ENCODE peak calls at places on chromosomes 2 and 18, in nine cellular contexts. T, H, N, O, U, K, W, M and S are unnamed samples. For H3K4me1, the result is how much of the 10 kb centered on the place peaks cover.

GRCh38 chr2:200127852-200128251 is 172.5 kb downstream of the MAIP1 start:
- DNase-seq in U (no peak), T (no peak), N (no peak), O (no peak), H (no peak), K (peak), W (no peak), M (no peak), S (no peak)

GRCh38 chr2:236608308-236608564 is 38.6 kb downstream of the ACKR3 start:
- DNase-seq in M (no peak), N (no peak), K (no peak), U (no peak), O (no peak), T (no peak), H (no peak), W (no peak), S (no peak)

GRCh38 chr2:229714080-229714735 is at the start of gene DNER:
- DNase-seq in W (no peak), T (peak), K (no peak), U (no peak), N (peak), H (no peak), M (no peak), O (peak), S (no peak)

GRCh38 chr2:134760385-134760784 is 41.6 kb upstream of the TMEM163 start:
- DNase-seq in M (no peak), O (no peak), N (no peak), K (no peak), T (no peak), H (no peak), W (no peak), U (no peak), S (no peak)

GRCh38 chr2:157269922-157270321 is 12.4 kb downstream of the GALNT5 start:
- DNase-seq in M (no peak), W (no peak), O (no peak), K (no peak), U (no peak), N (no peak), T (no peak), H (no peak), S (no peak)

GRCh38 chr2:118737690-118738089 is 109.8 kb downstream of the EN1 start:
- DNase-seq in W (no peak), K (no peak), O (no peak), N (no peak), H (no peak), T (no peak), U (no peak), M (no peak), S (no peak)

GRCh38 chr2:185695711-185696110 is 42.9 kb upstream of the FSIP2 start:
- DNase-seq in N (no peak), K (no peak), T (no peak), U (no peak), M (no peak), H (no peak), O (no peak), W (no peak), S (no peak)

GRCh38 chr2:225820828-225821227 is 421.3 kb downstream of the NYAP2 start:
- DNase-seq in U (no peak), W (no peak), T (no peak), O (no peak), N (no peak), M (no peak), H (no peak), K (no peak), S (no peak)

GRCh38 chr2:207337234-207338219 is 171.8 kb upstream of the KLF7 start:
- DNase-seq in U (peak), N (no peak), W (no peak), M (no peak), H (no peak), O (no peak), K (peak), T (no peak), S (no peak)

GRCh38 chr2:98569197-98569793 is 39.0 kb downstream of the COA5 start:
- DNase-seq in O (peak), W (peak), N (no peak), M (peak), K (no peak), T (peak), U (peak), H (no peak), S (no peak)

GRCh38 chr2:209596275-209596674 is 172.4 kb downstream of the MAP2 start:
- DNase-seq in M (no peak), O (no peak), N (no peak), K (no peak), T (no peak), U (no peak), W (no peak), H (no peak), S (no peak)

GRCh38 chr2:128439231-128440086 is 120.8 kb upstream of the HS6ST1 start:
- DNase-seq in K (no peak), M (no peak), T (peak), O (no peak), N (no peak), W (peak), H (peak), U (no peak), S (peak)

GRCh38 chr2:25804338-25804737 is 73.9 kb downstream of the ASXL2 start:
- DNase-seq in O (no peak), T (no peak), H (no peak), K (no peak), N (no peak), U (no peak), M (no peak), W (no peak), S (no peak)

GRCh38 chr2:26064846-26065245 is 31.0 kb downstream of the RAB10 start:
- DNase-seq in N (no peak), M (no peak), W (no peak), T (no peak), U (no peak), K (no peak), O (no peak), H (no peak), S (no peak)

GRCh38 chr2:63849381-63850203 is 7.9 kb downstream of the UGP2 start:
- DNase-seq in M (no peak), T (no peak), W (no peak), U (no peak), H (no peak), N (no peak), O (no peak), K (no peak), S (no peak)

GRCh38 chr18:7755753-7756475 is 188.8 kb downstream of the PTPRM start:
- DNase-seq in T (no peak), H (no peak), K (peak), N (no peak), W (no peak), M (no peak), U (no peak), O (no peak), S (no peak)

GRCh38 chr2:161228511-161229240 is 68.4 kb downstream of the TANK start:
- DNase-seq in W (no peak), K (peak), T (no peak), U (no peak), O (no peak), M (no peak), H (no peak), N (no peak), S (no peak)
- H3K27ac ChIP-seq in W (no peak), K (no peak), T (no peak), U (no peak), O (no peak), M (no peak), H (no peak), N (no peak), S (no peak)

GRCh38 chr2:46305767-46306166 is 8.6 kb downstream of the EPAS1 start:
- DNase-seq in N (no peak), W (no peak), T (no peak), M (no peak), U (no peak), O (no peak), K (no peak), H (no peak), S (no peak)
- H3K4me1 ChIP-seq in N (under half), W (under half), T (half or more), M (under half), U (half or more), O (half or more), K (under half), H (under half), S (half or more)

GRCh38 chr2:29114841-29115609 is at the start of gene CLIP4:
- DNase-seq in N (peak), U (no peak), T (peak), M (peak), O (peak), H (peak), W (peak), K (peak), S (peak)
- TF ChIP-seq POLR2A in N (peak), U (no peak), T (peak), M (peak), O (peak), H (no peak), W (peak), K (peak), S (peak)

GRCh38 chr2:12448846-12449480 is 267.8 kb upstream of the TRIB2 start:
- DNase-seq in W (no peak), O (no peak), H (no peak), N (no peak), M (no peak), U (no peak), K (peak), T (no peak), S (no peak)
- H3K27ac ChIP-seq in W (no peak), O (no peak), H (peak), N (no peak), M (no peak), U (no peak), K (no peak), T (no peak), S (no peak)

DNA sequence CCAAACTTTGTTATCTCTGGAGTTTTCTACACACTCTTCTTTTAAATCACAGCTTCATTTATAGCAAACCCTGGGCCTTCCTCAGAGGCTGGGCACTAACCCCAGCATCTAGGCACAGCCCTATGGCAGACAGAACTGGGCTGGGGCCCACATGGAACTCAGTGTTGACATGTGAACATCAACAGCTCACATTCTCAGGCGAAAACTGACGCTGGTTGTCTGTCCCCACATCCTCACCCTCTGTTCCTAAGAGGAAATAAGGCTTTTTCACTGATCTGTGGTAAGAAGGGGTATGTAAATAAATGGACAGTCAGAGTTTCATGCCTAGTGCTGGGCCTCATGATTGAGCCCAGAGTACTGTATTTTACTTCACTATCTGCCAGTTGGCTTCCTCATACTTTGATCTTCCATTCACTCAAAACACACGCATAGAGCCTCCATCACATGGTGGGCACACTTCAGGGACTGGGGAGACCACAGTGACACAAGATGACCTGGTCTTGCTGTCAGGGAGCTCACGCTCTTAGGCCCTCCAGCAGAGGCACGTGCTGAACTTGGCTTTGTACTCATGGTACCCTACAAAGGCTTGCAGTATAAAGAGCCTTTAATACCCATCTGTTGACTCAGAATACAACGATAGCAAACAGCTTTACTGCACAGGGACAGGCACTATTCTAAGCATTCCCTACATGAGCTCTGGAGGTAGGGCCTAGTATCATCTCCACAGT is 43.0 kb downstream of the EFEMP1 start:
- DNase-seq in O (no peak), K (peak), W (no peak), U (no peak), H (no peak), N (no peak), T (no peak), M (no peak), S (no peak)
- H3K4me1 ChIP-seq in O (under half), K (under half), W (under half), U (under half), H (under half), N (under half), T (under half), M (under half), S (under half)

GRCh38 chr18:22348521-22349316 is 69.0 kb downstream of the CTAGE1 start:
- DNase-seq in N (peak), O (peak), T (peak), W (peak), U (no peak), K (peak), H (no peak), M (peak), S (peak)
- TF ChIP-seq POLR2A in N (no peak), O (no peak), T (peak), W (peak), U (no peak), K (no peak), H (no peak), M (no peak), S (no peak)

GRCh38 chr2:184597996-184598312 is 375 bp upstream of the ZNF804A start:
- DNase-seq in O (peak), T (no peak), W (no peak), M (no peak), N (no peak), U (no peak), K (peak), H (no peak), S (no peak)
- H3K27ac ChIP-seq in O (peak), T (no peak), W (no peak), M (no peak), N (peak), U (peak), K (peak), H (peak), S (peak)

DNA sequence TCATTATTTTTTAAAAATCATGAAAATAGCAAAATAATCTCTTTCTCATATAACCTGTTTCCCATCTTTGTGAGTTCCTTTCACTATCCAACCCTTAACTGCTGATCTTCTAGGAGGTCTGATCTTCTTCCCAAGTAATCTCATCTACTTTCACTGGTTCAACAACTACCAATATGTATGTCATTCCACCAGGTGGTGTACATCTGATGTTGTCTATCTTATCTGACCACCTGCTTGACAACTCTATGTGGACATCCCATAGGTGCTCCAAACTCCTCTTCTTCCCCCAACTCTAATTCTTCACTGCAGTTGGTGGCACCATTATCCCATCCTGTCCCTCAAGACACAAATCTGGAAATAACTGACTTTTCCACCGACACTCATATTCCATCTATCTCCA is 62.5 kb downstream of the FAM228A start:
- DNase-seq in W (no peak), U (no peak), K (no peak), O (no peak), T (no peak), M (no peak), H (no peak), N (no peak), S (no peak)
- H3K4me1 ChIP-seq in W (under half), U (under half), K (under half), O (under half), T (under half), M (under half), H (under half), N (under half), S (under half)

DNA sequence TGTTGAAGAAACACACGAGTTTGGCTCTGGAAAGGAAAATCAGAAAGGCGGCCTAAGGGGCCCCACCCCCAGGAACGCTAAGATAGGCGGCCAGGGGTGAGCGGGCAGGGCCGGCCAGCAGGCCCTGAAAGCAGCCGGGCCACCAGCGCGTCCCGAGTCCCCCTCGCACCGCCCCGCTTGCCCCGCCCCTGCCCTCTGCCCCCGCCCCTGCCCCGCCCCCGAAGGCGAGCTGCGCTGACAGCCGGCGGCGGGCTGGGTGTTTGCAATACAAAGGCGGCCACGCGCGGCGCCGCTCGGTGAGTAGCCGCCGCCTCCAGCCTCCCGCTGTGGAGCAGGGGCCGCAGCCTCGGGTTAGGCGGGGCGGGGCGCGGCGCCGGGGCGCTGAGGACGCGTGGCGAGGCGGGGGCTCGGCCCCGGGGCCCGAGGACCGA is at the start of gene LPIN1:
- DNase-seq in N (peak), M (peak), O (peak), W (peak), K (peak), U (peak), H (peak), T (peak), S (peak)
- TF ChIP-seq POLR2A in N (peak), M (peak), O (peak), W (peak), K (peak), U (no peak), H (no peak), T (peak), S (peak)

GRCh38 chr2:120791961-120792295 is 56.3 kb downstream of the GLI2 start:
- DNase-seq in U (peak), N (no peak), W (no peak), H (no peak), O (no peak), M (no peak), T (no peak), K (peak), S (no peak)

GRCh38 chr2:120791243-120791960 is 55.7 kb downstream of the GLI2 start:
- DNase-seq in M (no peak), U (no peak), W (no peak), O (no peak), H (no peak), T (no peak), K (no peak), N (no peak), S (no peak)

GRCh38 chr2:120796094-120796493 is 60.4 kb downstream of the GLI2 start:
- DNase-seq in K (no peak), O (no peak), T (no peak), H (no peak), M (no peak), W (no peak), N (no peak), U (no peak), S (no peak)

GRCh38 chr2:120794716-120795115 is 59.0 kb downstream of the GLI2 start:
- DNase-seq in M (no peak), O (no peak), T (no peak), U (no peak), K (peak), N (no peak), W (peak), H (no peak), S (no peak)

GRCh38 chr2:120793682-120794403 is 58.2 kb downstream of the GLI2 start:
- DNase-seq in W (no peak), M (no peak), O (no peak), T (no peak), N (no peak), H (no peak), K (no peak), U (no peak), S (no peak)
- H3K27ac ChIP-seq in W (peak), M (no peak), O (no peak), T (no peak), N (no peak), H (no peak), K (peak), U (no peak), S (no peak)